ENCODE peak calls at places on chromosomes 12 and 14, in five cellular contexts. One of them, this sample, is unnamed.

GRCh38 chr12:57087689-57088441 is 1.0 kb upstream of the NAB2 start:
- DNase-seq in K562: peak; percentile 96
- DNase-seq in HepG2: peak; percentile 60
- DNase-seq in GM12878: peak; percentile 79
- DNase-seq in SK-N-SH: peak; percentile 82
- DNase-seq in this sample: peak; percentile 47

GRCh38 chr12:120783197-120783596 is 57.6 kb downstream of the ACADS start:
- DNase-seq in HepG2: peak; percentile 29
- DNase-seq in GM12878: no peak
- DNase-seq in SK-N-SH: no peak
- DNase-seq in K562: no peak
- DNase-seq in this sample: peak; percentile 46

GRCh38 chr14:68787235-68787727 is 5.6 kb downstream of the ZFP36L1 start:
- DNase-seq in HepG2: no peak
- DNase-seq in K562: peak; percentile 17
- DNase-seq in GM12878: no peak
- DNase-seq in SK-N-SH: no peak
- DNase-seq in this sample: no peak

GRCh38 chr12:13343380-13343779 is 146.9 kb downstream of the EMP1 start:
- DNase-seq in GM12878: no peak
- DNase-seq in HepG2: no peak
- DNase-seq in K562: no peak
- DNase-seq in SK-N-SH: no peak
- DNase-seq in this sample: no peak

GRCh38 chr12:9796916-9797315 is 30.4 kb upstream of the KLRF1 start:
- DNase-seq in HepG2: no peak
- DNase-seq in SK-N-SH: no peak
- DNase-seq in GM12878: no peak
- DNase-seq in K562: peak; percentile 17
- DNase-seq in this sample: no peak

GRCh38 chr14:100333867-100334266 is 10.7 kb downstream of the SLC25A47 start:
- DNase-seq in K562: no peak
- DNase-seq in HepG2: no peak
- DNase-seq in GM12878: no peak
- DNase-seq in SK-N-SH: no peak
- DNase-seq in this sample: no peak

GRCh38 chr12:80551897-80552296 is 107.9 kb downstream of the PTPRQ start:
- DNase-seq in HepG2: no peak
- DNase-seq in K562: no peak
- DNase-seq in GM12878: no peak
- DNase-seq in SK-N-SH: no peak
- DNase-seq in this sample: no peak

GRCh38 chr12:48965447-48965846 is 6.1 kb downstream of the WNT10B start:
- DNase-seq in SK-N-SH: peak; percentile 38
- DNase-seq in HepG2: no peak
- DNase-seq in K562: no peak
- DNase-seq in GM12878: no peak
- DNase-seq in this sample: no peak

GRCh38 chr12:66066071-66066928 is 64.2 kb downstream of the LLPH start:
- DNase-seq in GM12878: peak; percentile 75
- DNase-seq in SK-N-SH: no peak
- DNase-seq in K562: no peak
- DNase-seq in HepG2: peak; percentile 78
- DNase-seq in this sample: no peak

GRCh38 chr12:124512667-124513296 is 54.6 kb downstream of the NCOR2 start:
- DNase-seq in GM12878: no peak
- DNase-seq in SK-N-SH: peak; percentile 54
- DNase-seq in K562: peak; percentile 95
- DNase-seq in HepG2: peak; percentile 76
- DNase-seq in this sample: no peak
- TF ChIP-seq REST in GM12878: no peak
- TF ChIP-seq REST in SK-N-SH: peak; percentile 3
- TF ChIP-seq REST in K562: no peak
- TF ChIP-seq REST in HepG2: no peak
- TF ChIP-seq REST in this sample: no peak

DNA sequence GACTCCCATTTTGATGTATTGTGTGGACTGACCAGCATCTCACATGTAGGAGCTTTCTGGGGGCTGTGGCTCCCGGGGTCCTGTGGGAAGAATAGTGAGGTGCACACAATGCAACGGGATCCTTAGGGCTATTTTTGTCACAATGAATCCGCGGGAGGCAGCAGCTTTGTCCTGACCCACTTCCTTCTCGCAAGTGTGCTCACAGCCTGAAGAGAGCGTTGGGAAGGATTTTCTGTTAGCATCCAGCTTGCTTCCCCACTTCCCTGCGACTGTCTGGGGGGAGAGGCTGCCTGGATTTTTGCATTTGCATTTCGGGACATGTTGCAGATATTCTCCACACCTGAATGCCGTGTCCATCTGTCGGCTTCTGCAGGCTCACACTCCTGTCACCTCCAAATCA is 31.9 kb downstream of the FZD10 start:
- DNase-seq in K562: no peak
- DNase-seq in HepG2: no peak
- DNase-seq in GM12878: no peak
- DNase-seq in SK-N-SH: no peak
- DNase-seq in this sample: no peak
- H3K4me3 ChIP-seq in K562: no peak overlapping the region
- H3K4me3 ChIP-seq in HepG2: no peak overlapping the region
- H3K4me3 ChIP-seq in GM12878: no peak overlapping the region
- H3K4me3 ChIP-seq in SK-N-SH: no peak overlapping the region
- H3K4me3 ChIP-seq in this sample: no peak overlapping the region

DNA sequence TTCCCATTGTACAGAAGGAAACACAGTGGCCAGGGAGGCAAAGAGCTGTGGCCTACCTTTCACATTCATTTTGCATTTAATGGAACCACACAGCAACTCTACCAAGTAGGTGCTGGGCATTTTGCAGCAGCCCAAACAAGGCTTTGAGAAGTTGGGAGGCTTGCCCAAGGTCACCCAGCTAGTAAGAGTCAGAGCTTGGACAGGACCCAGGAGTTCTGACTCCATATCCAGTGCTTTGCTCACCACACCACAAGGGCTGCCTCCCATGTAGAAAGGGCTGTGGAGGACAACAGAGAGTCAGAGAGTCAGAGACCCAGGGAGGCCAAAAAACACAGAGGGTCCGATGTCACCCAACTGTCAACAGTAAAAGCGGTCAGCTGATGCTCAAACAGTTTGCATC is 400.2 kb downstream of the BCL11B start:
- DNase-seq in HepG2: no peak
- DNase-seq in K562: no peak
- DNase-seq in SK-N-SH: no peak
- DNase-seq in GM12878: no peak
- DNase-seq in this sample: no peak
- TF ChIP-seq GABPA in HepG2: no peak
- TF ChIP-seq GABPA in K562: no peak
- TF ChIP-seq GABPA in SK-N-SH: no peak
- TF ChIP-seq GABPA in GM12878: no peak
- TF ChIP-seq GABPA in this sample: no peak

GRCh38 chr14:34461334-34462131 is 507 bp downstream of the SPTSSA start:
- DNase-seq in GM12878: no peak
- DNase-seq in SK-N-SH: no peak
- DNase-seq in HepG2: peak; percentile 89
- DNase-seq in K562: peak; percentile 72
- DNase-seq in this sample: peak; percentile 51
- TF ChIP-seq REST in GM12878: no peak
- TF ChIP-seq REST in SK-N-SH: no peak
- TF ChIP-seq REST in HepG2: peak; percentile 31
- TF ChIP-seq REST in K562: no peak
- TF ChIP-seq REST in this sample: no peak

DNA sequence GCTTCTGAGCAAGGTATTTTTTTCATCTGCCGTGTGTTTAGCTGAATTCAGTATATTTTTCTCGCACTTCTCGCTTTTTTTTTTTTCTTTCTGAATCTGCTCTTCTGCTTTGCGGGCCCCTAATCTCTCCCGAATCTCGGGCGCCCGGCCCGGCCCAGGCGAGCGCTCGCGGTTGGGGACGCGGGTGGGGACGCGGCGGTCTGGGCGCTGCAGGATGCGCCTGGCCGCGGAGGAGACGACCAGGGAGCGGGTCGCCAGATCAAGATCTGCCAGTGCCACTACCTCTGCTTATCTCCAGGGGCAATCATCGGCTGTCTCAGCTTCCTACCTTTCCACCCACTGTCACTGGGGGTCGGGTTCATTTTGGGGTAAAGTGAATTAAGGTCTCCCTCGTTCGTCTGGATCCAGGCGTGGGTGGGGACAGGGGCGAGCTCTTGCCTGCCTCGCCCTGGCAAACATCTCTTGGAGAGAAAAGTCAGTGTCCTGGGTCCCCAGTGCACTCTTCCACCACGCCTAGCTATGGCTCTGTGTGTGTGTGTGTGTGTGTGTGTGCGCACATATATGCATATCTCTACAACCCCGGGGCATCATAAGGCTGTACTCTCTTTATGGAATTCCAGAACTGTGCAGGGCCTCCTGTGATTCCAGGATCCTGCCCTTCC is 422.3 kb downstream of the VRK1 start:
- DNase-seq in GM12878: no peak
- DNase-seq in K562: no peak
- DNase-seq in SK-N-SH: peak; percentile 10
- DNase-seq in HepG2: no peak
- DNase-seq in this sample: no peak
- H3K4me3 ChIP-seq in GM12878: no peak overlapping the region
- H3K4me3 ChIP-seq in K562: no peak overlapping the region
- H3K4me3 ChIP-seq in SK-N-SH: no peak overlapping the region
- H3K4me3 ChIP-seq in HepG2: no peak overlapping the region
- H3K4me3 ChIP-seq in this sample: no peak overlapping the region

GRCh38 chr14:104107611-104108569 is 22.4 kb downstream of the ASPG start:
- DNase-seq in SK-N-SH: peak; percentile 54
- DNase-seq in GM12878: no peak
- DNase-seq in HepG2: no peak
- DNase-seq in K562: peak; percentile 19
- DNase-seq in this sample: no peak
- TF ChIP-seq GABPA in SK-N-SH: no peak
- TF ChIP-seq GABPA in GM12878: no peak
- TF ChIP-seq GABPA in HepG2: no peak
- TF ChIP-seq GABPA in K562: no peak
- TF ChIP-seq GABPA in this sample: no peak

DNA sequence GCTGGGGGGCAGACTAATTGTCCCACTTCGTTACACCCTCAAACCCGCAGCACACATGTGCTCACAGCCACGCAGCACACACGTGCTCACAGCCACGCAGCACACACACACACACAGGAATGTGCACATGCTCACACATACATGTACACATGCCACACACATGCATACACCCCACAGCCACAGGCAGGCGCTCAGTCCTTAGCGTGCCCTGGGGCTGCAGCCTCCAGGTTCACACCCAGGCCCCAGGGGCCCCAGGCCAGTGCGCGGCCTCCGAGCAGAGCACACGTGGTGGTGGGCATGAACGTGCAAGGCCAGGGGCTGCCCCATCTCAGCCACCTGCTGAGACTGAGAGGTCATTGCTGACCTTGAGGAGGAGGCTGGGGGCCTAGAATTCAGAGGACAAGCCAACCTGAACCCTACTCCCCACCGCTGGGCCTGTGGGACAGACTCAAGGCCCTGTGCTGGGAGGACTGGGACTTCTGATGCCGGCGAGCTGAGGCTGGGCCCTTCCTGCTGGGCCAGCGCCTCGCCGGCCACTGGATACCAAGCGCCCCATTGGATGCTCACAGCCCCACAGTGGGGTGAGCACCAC is 15.7 kb downstream of the TRMT61A start:
- DNase-seq in SK-N-SH: no peak
- DNase-seq in GM12878: no peak
- DNase-seq in K562: no peak
- DNase-seq in HepG2: no peak
- DNase-seq in this sample: no peak
- TF ChIP-seq REST in SK-N-SH: no peak
- TF ChIP-seq REST in GM12878: no peak
- TF ChIP-seq REST in K562: no peak
- TF ChIP-seq REST in HepG2: no peak
- TF ChIP-seq REST in this sample: no peak